ENCODE peak calls at places on chromosomes 11 and 22, in ten cellular contexts. G is mesothelial cell of epicardium; A is NAMALWA; D is tibial artery; F is A172; R is endothelial cell; C is HT1080; L is M059J; E is stimulated activated CD4-positive, alpha-beta T cell treated with anti-CD3 and anti-CD28 coated beads, TNF-alpha, amount 100 ng/mL, for 1 hour; K is skeletal muscle cell. B is an unnamed sample.

GRCh38 chr11:107719557-107720304 is 7.9 kb upstream of the SLN start:
- DNase-seq in E (no peak), G (no peak), R (no peak), F (no peak), K (no peak), L (no peak), A (no peak), C (no peak), D (no peak), B (no peak)

GRCh38 chr11:102446606-102447005 is 6.0 kb downstream of the TMEM123 start:
- DNase-seq in D (no peak), C (peak; percentile 75), R (no peak), K (peak; percentile 39), F (peak; percentile 60), L (peak; percentile 92), A (no peak), E (no peak), G (no peak), B (peak; percentile 70)

GRCh38 chr11:121032546-121032945 is 8.6 kb downstream of the TBCEL start:
- DNase-seq in R (no peak), A (no peak), E (no peak), D (no peak), F (no peak), G (no peak), K (no peak), L (no peak), C (no peak), B (no peak)

GRCh38 chr11:130023204-130023603 is 20.6 kb upstream of the PRDM10 start:
- DNase-seq in R (no peak), K (no peak), C (peak; percentile 79), A (peak; percentile 58), D (no peak), E (no peak), G (no peak), F (peak; percentile 79), L (peak; percentile 93), B (peak; percentile 69)

GRCh38 chr11:64007629-64008282 is 21.5 kb downstream of the OTUB1 start:
- DNase-seq in E (no peak), K (no peak), D (peak; percentile 75), L (no peak), C (no peak), G (no peak), F (no peak), R (peak; percentile 73), A (no peak), B (peak; percentile 78)

GRCh38 chr11:93407777-93408401 is 77.3 kb downstream of the DEUP1 start:
- DNase-seq in G (no peak), C (no peak), F (no peak), D (no peak), A (no peak), E (no peak), L (no peak), R (no peak), K (peak; percentile 65), B (no peak)

GRCh38 chr22:42639541-42640241 is 710 bp downstream of the ATP5MGL start:
- DNase-seq in D (no peak), F (no peak), L (peak; percentile 59), A (no peak), E (no peak), C (no peak), K (no peak), R (no peak), G (no peak), B (no peak)

GRCh38 chr22:37229012-37229804 is 14.9 kb downstream of the RAC2 start:
- DNase-seq in F (peak; percentile 78), C (peak; percentile 81), D (no peak), G (no peak), K (peak; percentile 67), R (no peak), A (no peak), E (no peak), L (peak; percentile 90), B (peak; percentile 88)

GRCh38 chr22:37024339-37025157 is 5.0 kb downstream of the MPST start:
- DNase-seq in F (no peak), K (no peak), D (no peak), C (no peak), G (no peak), R (no peak), L (no peak), A (no peak), E (no peak), B (no peak)

GRCh38 chr22:50419116-50419515 is 55.7 kb downstream of the SBF1 start:
- DNase-seq in K (no peak), G (no peak), E (no peak), D (no peak), C (no peak), R (no peak), F (no peak), A (no peak), L (no peak), B (no peak)

GRCh38 chr11:86955111-86955673 is at the start of gene FZD4:
- DNase-seq in L (peak; percentile 87), G (peak; percentile 92), K (peak; percentile 55), R (peak; percentile 94), E (no peak), D (peak; percentile 86), A (no peak), F (peak; percentile 49), C (peak; percentile 81), B (peak; percentile 90)

GRCh38 chr11:85755285-85755684 is 55.7 kb downstream of the SYTL2 start:
- DNase-seq in C (peak; percentile 17), L (no peak), A (no peak), G (no peak), E (no peak), F (no peak), D (no peak), K (no peak), R (no peak), B (no peak)

GRCh38 chr11:15687342-15687741 is 572.6 kb downstream of the INSC start:
- DNase-seq in E (no peak), K (no peak), R (no peak), F (no peak), C (peak; percentile 32), G (no peak), L (no peak), D (no peak), A (no peak), B (no peak)

GRCh38 chr11:131037873-131038272 is 121.6 kb upstream of the SNX19 start:
- DNase-seq in K (no peak), G (no peak), D (no peak), L (peak; percentile 11), R (no peak), C (no peak), E (no peak), F (no peak), A (no peak), B (no peak)

GRCh38 chr22:31327786-31328544 is 18.2 kb downstream of the PATZ1 start:
- DNase-seq in A (no peak), R (no peak), E (no peak), G (no peak), L (no peak), F (peak; percentile 57), D (no peak), K (no peak), C (no peak), B (no peak)

GRCh38 chr11:60912223-60912850 is 1.6 kb upstream of the TMEM109 start:
- DNase-seq in K (no peak), G (no peak), D (no peak), R (no peak), F (no peak), C (no peak), A (no peak), L (no peak), E (no peak), B (no peak)

GRCh38 chr22:48254311-48254873 is 1491.9 kb downstream of the TBC1D22A start:
- DNase-seq in C (no peak), F (no peak), D (no peak), R (no peak), E (no peak), L (no peak), A (no peak), K (no peak), G (no peak), B (no peak)

GRCh38 chr11:88338223-88338661 is 706 bp upstream of the CTSC start:
- DNase-seq in R (no peak), D (peak; percentile 46), F (peak; percentile 27), L (peak; percentile 70), G (no peak), E (no peak), K (peak; percentile 72), A (peak; percentile 69), C (no peak), B (peak; percentile 29)

GRCh38 chr11:31770011-31770410 is 41.1 kb downstream of the PAX6 start:
- DNase-seq in F (no peak), E (no peak), G (no peak), C (no peak), K (no peak), D (no peak), L (no peak), A (no peak), R (no peak), B (no peak)

GRCh38 chr11:16778876-16779275 is 40.4 kb downstream of the C11orf58 start:
- DNase-seq in A (no peak), C (no peak), K (no peak), R (no peak), F (no peak), D (no peak), G (no peak), E (no peak), L (no peak), B (no peak)

GRCh38 chr22:28207281-28208030 is 288.4 kb upstream of the PITPNB start:
- DNase-seq in R (no peak), K (no peak), G (no peak), A (no peak), F (no peak), C (no peak), L (peak; percentile 73), D (no peak), E (no peak), B (peak; percentile 17)

GRCh38 chr22:35333220-35333619 is 33.5 kb downstream of the TOM1 start:
- DNase-seq in D (no peak), L (no peak), F (no peak), K (no peak), R (no peak), C (no peak), E (no peak), G (no peak), A (no peak), B (no peak)

GRCh38 chr11:123301696-123302400 is 106.8 kb upstream of the CLMP start:
- DNase-seq in D (peak; percentile 31), G (peak; percentile 73), R (peak; percentile 84), A (peak; percentile 21), L (peak; percentile 62), E (peak; percentile 66), F (no peak), C (peak; percentile 60), K (no peak), B (peak; percentile 60)

GRCh38 chr22:50257451-50258360 is 3.8 kb downstream of the MAPK12 start:
- DNase-seq in E (no peak), L (no peak), R (no peak), G (no peak), K (no peak), F (no peak), A (no peak), C (no peak), D (no peak), B (no peak)

GRCh38 chr11:118622376-118623290 is 15.2 kb downstream of the PHLDB1 start:
- DNase-seq in F (peak; percentile 85), L (peak; percentile 98), A (no peak), G (no peak), R (no peak), C (peak; percentile 85), D (no peak), E (no peak), K (no peak), B (peak; percentile 72)